ENCODE peak calls at places on chromosome 11, in six cellular contexts. Y is dorsolateral prefrontal cortex, T is colonic mucosa, M is A549, P is epithelial cell of proximal tubule, B is neural crest cell. R is an unnamed sample.
A peak's percentile ranks its signal among the peaks of the same experiment; 100 is the strongest.

GRCh38 chr11:99368579-99368978 is 347.8 kb downstream of the CNTN5 start:
- DNase-seq in Y (no peak), T (no peak), M (no peak), P (no peak), B (no peak), R (no peak)

GRCh38 chr11:12056112-12056511 is 47.7 kb upstream of the DKK3 start:
- DNase-seq in Y (no peak), T (no peak), M (no peak), P (no peak), B (no peak), R (no peak)

GRCh38 chr11:30143098-30143705 is 87.6 kb upstream of the FSHB start:
- DNase-seq in Y (no peak), T (no peak), M (peak; percentile 37), P (no peak), B (peak; percentile 29), R (no peak)

GRCh38 chr11:107801641-107802040 is 56.9 kb downstream of the SLC35F2 start:
- DNase-seq in Y (no peak), T (no peak), M (no peak), P (peak; percentile 53), B (no peak), R (no peak)

GRCh38 chr11:44961894-44962293 is 11.2 kb upstream of the TP53I11 start:
- DNase-seq in Y (no peak), T (no peak), M (no peak), P (no peak), B (no peak), R (no peak)

GRCh38 chr11:122375687-122376399 is 259.8 kb upstream of the BLID start:
- DNase-seq in Y (no peak), T (no peak), M (no peak), P (no peak), B (no peak), R (no peak)

GRCh38 chr11:73244589-73245240 is 26.6 kb downstream of the P2RY2 start:
- DNase-seq in Y (no peak), T (no peak), M (no peak), P (no peak), B (no peak), R (no peak)

GRCh38 chr11:14860511-14860910 is 31.5 kb downstream of the CYP2R1 start:
- DNase-seq in Y (no peak), T (no peak), M (no peak), P (no peak), B (no peak), R (no peak)

GRCh38 chr11:115501504-115501894 is 2.7 kb downstream of the CADM1 start:
- DNase-seq in Y (no peak), T (no peak), M (no peak), P (no peak), B (no peak), R (no peak)

GRCh38 chr11:113493205-113493604 is 18.0 kb upstream of the DRD2 start:
- DNase-seq in Y (no peak), T (no peak), M (no peak), P (no peak), B (no peak), R (no peak)

GRCh38 chr11:92738281-92738680 is 231.2 kb upstream of the MTNR1B start:
- DNase-seq in Y (no peak), T (no peak), M (no peak), P (no peak), B (no peak), R (no peak)

GRCh38 chr11:92739020-92739419 is 230.4 kb upstream of the MTNR1B start:
- DNase-seq in Y (no peak), T (no peak), M (no peak), P (no peak), B (no peak), R (no peak)

GRCh38 chr11:92740251-92740650 is 229.2 kb upstream of the MTNR1B start:
- DNase-seq in Y (no peak), T (no peak), M (no peak), P (no peak), B (no peak), R (no peak)

DNA sequence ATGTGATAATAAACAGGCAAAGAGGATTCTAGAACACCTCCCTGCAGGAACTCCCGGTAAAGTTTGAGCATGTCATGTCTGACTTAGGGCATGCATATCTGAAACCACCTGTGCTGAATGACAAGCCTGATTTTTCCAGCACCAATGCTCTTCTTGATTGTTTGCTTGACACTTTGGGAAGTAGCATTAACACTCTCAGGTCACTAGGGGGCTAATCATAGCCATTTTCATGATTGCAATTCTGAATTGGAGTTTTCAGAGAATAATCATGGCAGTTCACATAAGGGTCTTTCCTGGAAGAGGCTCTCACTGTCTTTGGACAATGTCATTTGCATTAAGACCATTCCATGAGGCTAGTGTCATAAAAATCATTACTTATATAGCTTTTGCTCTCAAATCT is 234.4 kb upstream of the MTNR1B start:
- DNase-seq in Y (no peak), T (no peak), M (no peak), P (no peak), B (no peak), R (no peak)
- TF ChIP-seq CTCF in Y (peak; percentile 19), T (no peak), M (no peak), P (peak; percentile 66), B (peak; percentile 53), R (no peak)

DNA sequence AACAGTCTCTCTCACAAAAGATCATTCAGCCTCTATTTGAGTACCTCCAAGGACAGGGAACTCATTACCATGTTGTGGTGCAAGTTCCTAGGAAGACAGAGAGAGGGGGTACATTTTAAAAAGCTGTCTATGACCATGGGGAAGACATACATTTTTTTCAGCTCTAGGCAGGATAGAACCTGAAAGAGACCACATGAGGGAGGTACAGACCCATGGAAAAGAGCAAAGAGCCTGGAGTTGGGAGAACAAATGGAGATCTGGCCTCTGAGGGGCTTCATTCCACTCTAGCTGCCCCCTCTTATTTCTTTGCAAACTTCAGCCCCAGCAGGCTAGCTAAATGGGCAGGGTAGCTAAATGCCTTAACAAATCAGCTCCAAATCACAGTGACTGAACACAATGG is 36.3 kb downstream of the KCNC1 start:
- DNase-seq in Y (no peak), T (no peak), M (no peak), P (no peak), B (no peak), R (no peak)
- TF ChIP-seq CTCF in Y (no peak), T (no peak), M (no peak), P (peak; percentile 19), B (no peak), R (no peak)

DNA sequence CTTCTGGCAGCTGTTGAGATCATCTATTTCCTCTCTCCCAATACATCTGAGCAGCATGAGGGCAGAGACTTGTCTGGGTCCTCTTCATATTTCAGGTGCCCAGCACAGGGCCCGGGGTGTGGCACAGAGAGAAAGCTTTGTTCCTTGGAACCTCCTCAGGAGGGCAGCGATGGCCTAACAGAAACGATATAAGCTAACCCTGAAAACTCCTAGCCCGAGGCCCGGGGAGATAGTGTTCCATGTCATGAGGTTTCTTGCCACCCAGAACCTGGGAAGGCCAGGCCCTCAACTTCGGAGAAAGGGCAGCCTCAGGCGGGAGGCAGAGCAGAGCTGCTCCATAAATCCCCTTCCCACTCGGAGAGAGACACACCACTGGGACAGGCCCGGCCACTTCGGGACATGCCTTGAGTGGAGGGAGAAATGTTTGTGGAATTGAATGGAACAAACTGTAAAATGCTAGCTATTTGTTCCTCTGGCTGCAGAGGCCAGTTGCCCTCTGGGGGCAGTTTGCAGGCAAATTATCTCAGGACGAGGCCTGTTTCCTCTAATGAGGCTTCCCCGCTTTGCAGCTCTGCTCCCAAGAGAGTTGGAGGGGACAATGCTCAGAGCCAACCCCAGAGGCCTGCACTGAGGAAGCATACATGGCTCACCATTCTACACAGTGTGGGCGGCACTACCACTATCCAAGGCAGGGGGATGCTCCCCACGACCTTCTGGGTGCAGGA is 11.6 kb downstream of the ARRB1 start:
- DNase-seq in Y (no peak), T (peak; percentile 49), M (peak; percentile 58), P (no peak), B (no peak), R (no peak)
- TF ChIP-seq CTCF in Y (no peak), T (no peak), M (peak; percentile 36), P (no peak), B (no peak), R (no peak)

DNA sequence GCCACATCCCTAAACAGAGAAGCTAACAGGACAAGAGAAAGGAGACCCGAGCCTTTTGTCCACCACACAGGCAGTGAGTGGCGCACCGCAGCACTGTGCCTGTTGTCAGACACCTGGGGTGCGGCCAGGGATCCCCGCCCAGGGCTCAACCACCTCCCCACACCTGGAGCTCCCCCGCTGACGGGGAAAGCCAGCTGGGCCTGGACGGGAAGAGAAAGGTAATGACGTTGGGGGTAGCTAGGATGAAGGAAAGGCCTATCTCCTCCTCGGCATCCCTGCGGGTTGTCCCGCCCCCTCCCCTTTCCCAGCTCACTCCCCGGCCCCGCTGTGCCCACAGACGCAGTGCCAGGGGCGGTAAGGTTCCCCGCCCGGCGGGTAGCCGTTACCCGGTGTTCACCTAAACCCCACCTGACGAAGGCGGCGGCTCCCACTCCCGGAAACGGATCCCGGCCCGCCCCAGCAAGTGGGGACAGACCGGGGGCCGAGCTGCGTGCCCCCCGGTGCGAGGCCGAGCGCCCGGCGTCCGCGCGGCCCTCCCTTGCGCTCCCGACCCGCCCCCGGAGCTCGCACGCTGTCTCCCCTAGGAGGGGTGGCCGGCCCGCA is 507 bp downstream of the HYOU1 start:
- DNase-seq in Y (no peak), T (peak; percentile 56), M (no peak), P (no peak), B (peak; percentile 22), R (peak; percentile 40)
- TF ChIP-seq CTCF in Y (no peak), T (no peak), M (no peak), P (no peak), B (no peak), R (no peak)

GRCh38 chr11:36037031-36037430 is 93.2 kb downstream of the LDLRAD3 start:
- DNase-seq in Y (no peak), T (no peak), M (no peak), P (peak; percentile 74), B (no peak), R (no peak)

GRCh38 chr11:36044636-36045035 is 100.8 kb downstream of the LDLRAD3 start:
- DNase-seq in Y (no peak), T (no peak), M (no peak), P (no peak), B (no peak), R (no peak)

DNA sequence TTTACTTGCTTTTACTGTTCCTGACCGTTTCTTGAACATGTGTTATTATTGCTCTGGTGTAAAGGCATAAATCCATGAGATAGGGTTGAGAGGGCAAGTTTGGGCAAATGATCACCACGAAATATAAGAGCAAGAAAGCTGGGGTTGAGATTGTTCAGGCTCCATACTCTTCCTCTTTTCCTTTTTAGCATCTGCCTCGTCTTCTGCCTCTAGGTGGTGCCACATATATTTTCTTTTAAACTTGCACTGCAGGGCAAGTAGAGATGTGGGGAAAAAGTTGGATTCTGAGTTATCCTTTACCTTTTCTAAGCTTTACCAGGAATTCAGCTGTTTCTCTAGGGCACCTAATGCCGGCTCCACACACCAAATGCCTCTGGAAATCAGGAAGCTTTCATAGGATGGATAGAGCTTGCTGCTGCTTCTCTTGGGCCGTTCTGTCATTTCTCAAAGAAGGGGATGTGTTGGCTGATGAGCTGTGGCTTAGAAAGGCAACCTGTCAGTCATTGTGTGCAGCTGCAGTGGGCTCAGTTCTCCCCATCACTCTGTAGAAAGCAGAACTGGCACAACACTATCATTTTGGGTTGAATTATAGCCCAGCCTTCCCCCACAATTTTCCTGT is 98.2 kb downstream of the LDLRAD3 start:
- DNase-seq in Y (no peak), T (no peak), M (peak; percentile 8), P (no peak), B (no peak), R (no peak)
- TF ChIP-seq CTCF in Y (peak; percentile 76), T (no peak), M (peak; percentile 65), P (peak; percentile 49), B (peak; percentile 56), R (no peak)

DNA sequence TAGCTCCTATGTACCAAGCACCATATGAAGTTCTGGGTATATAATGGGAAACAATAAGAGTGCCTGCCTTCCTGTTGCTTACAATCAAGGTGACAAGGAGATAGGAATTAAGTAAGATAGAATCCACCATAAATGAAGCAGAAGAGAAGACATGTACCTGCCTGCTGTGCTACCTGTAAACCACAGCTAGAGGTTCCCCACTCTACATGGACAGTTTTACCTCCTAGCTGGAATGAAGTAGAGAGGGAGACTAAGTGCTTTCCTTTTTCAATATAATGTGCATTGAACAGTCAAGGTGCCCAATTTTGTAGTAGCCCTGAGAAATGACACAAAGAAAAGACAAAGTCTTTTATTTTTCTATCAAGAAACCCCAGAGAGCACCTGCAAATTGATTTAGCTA is 984.6 kb downstream of the DLG2 start:
- DNase-seq in Y (no peak), T (no peak), M (no peak), P (no peak), B (no peak), R (no peak)
- TF ChIP-seq CTCF in Y (no peak), T (no peak), M (no peak), P (peak; percentile 8), B (no peak), R (no peak)

R was measured in natural killer cell.